ENCODE peak calls at places on chromosomes 7 and 10, in ten cellular contexts. One of them, this sample, is unnamed.

GRCh38 chr7:7969306-7970112 is 913 bp downstream of the GLCCI1 start:
- DNase-seq in HCT116: no peak
- DNase-seq in prostate gland: peak
- DNase-seq in endothelial cell of umbilical vein: peak
- DNase-seq in suprapubic skin: peak
- DNase-seq in stomach: peak
- DNase-seq in K562: no peak
- DNase-seq in esophagus muscularis mucosa: no peak
- DNase-seq in breast epithelium: peak
- DNase-seq in transverse colon: peak
- DNase-seq in this sample: peak

GRCh38 chr10:32005050-32005449 is 51.2 kb downstream of the KIF5B start:
- DNase-seq in HCT116: peak
- DNase-seq in prostate gland: peak
- DNase-seq in endothelial cell of umbilical vein: peak
- DNase-seq in suprapubic skin: no peak
- DNase-seq in stomach: peak
- DNase-seq in K562: peak
- DNase-seq in esophagus muscularis mucosa: no peak
- DNase-seq in breast epithelium: no peak
- DNase-seq in transverse colon: peak
- DNase-seq in this sample: no peak

GRCh38 chr7:31099451-31100444 is 47.6 kb downstream of the ADCYAP1R1 start:
- DNase-seq in HCT116: no peak
- DNase-seq in prostate gland: no peak
- DNase-seq in endothelial cell of umbilical vein: no peak
- DNase-seq in suprapubic skin: peak
- DNase-seq in stomach: peak
- DNase-seq in K562: no peak
- DNase-seq in esophagus muscularis mucosa: no peak
- DNase-seq in breast epithelium: no peak
- DNase-seq in transverse colon: no peak
- DNase-seq in this sample: peak

GRCh38 chr7:29019275-29019820 is 61.2 kb upstream of the TRIL start:
- DNase-seq in HCT116: no peak
- DNase-seq in prostate gland: no peak
- DNase-seq in endothelial cell of umbilical vein: no peak
- DNase-seq in suprapubic skin: no peak
- DNase-seq in stomach: no peak
- DNase-seq in K562: no peak
- DNase-seq in esophagus muscularis mucosa: peak
- DNase-seq in breast epithelium: no peak
- DNase-seq in transverse colon: no peak
- DNase-seq in this sample: no peak

GRCh38 chr7:101747058-101747617 is 70.3 kb upstream of the CUX1 start:
- DNase-seq in HCT116: no peak
- DNase-seq in prostate gland: no peak
- DNase-seq in endothelial cell of umbilical vein: no peak
- DNase-seq in suprapubic skin: no peak
- DNase-seq in stomach: no peak
- DNase-seq in K562: no peak
- DNase-seq in esophagus muscularis mucosa: no peak
- DNase-seq in breast epithelium: no peak
- DNase-seq in transverse colon: no peak
- DNase-seq in this sample: no peak

GRCh38 chr7:155483245-155483644 is 25.3 kb downstream of the EN2 start:
- DNase-seq in HCT116: no peak
- DNase-seq in prostate gland: no peak
- DNase-seq in endothelial cell of umbilical vein: no peak
- DNase-seq in suprapubic skin: peak
- DNase-seq in stomach: no peak
- DNase-seq in K562: no peak
- DNase-seq in esophagus muscularis mucosa: no peak
- DNase-seq in breast epithelium: no peak
- DNase-seq in transverse colon: no peak
- DNase-seq in this sample: no peak

GRCh38 chr7:118195837-118196474 is 12.0 kb downstream of the LSM8 start:
- DNase-seq in HCT116: peak
- DNase-seq in prostate gland: peak
- DNase-seq in endothelial cell of umbilical vein: peak
- DNase-seq in suprapubic skin: no peak
- DNase-seq in stomach: peak
- DNase-seq in K562: peak
- DNase-seq in esophagus muscularis mucosa: no peak
- DNase-seq in breast epithelium: no peak
- DNase-seq in transverse colon: peak
- DNase-seq in this sample: no peak

GRCh38 chr10:85967594-85967993 is 399.0 kb downstream of the GRID1 start:
- DNase-seq in HCT116: peak
- DNase-seq in prostate gland: no peak
- DNase-seq in endothelial cell of umbilical vein: no peak
- DNase-seq in suprapubic skin: no peak
- DNase-seq in stomach: no peak
- DNase-seq in K562: no peak
- DNase-seq in esophagus muscularis mucosa: no peak
- DNase-seq in breast epithelium: no peak
- DNase-seq in transverse colon: no peak
- DNase-seq in this sample: no peak

GRCh38 chr10:113329121-113329596 is 223.7 kb upstream of the HABP2 start:
- DNase-seq in HCT116: no peak
- DNase-seq in prostate gland: no peak
- DNase-seq in endothelial cell of umbilical vein: no peak
- DNase-seq in suprapubic skin: no peak
- DNase-seq in stomach: no peak
- DNase-seq in K562: no peak
- DNase-seq in esophagus muscularis mucosa: no peak
- DNase-seq in breast epithelium: no peak
- DNase-seq in transverse colon: no peak
- DNase-seq in this sample: no peak

GRCh38 chr10:98045785-98046389 is 15.5 kb upstream of the CRTAC1 start:
- DNase-seq in HCT116: peak
- DNase-seq in prostate gland: peak
- DNase-seq in endothelial cell of umbilical vein: peak
- DNase-seq in suprapubic skin: no peak
- DNase-seq in stomach: peak
- DNase-seq in K562: peak
- DNase-seq in esophagus muscularis mucosa: no peak
- DNase-seq in breast epithelium: no peak
- DNase-seq in transverse colon: peak
- DNase-seq in this sample: peak

GRCh38 chr7:22995011-22995410 is 18.9 kb downstream of the HYCC1 start:
- DNase-seq in HCT116: no peak
- DNase-seq in prostate gland: no peak
- DNase-seq in endothelial cell of umbilical vein: no peak
- DNase-seq in suprapubic skin: no peak
- DNase-seq in stomach: no peak
- DNase-seq in K562: no peak
- DNase-seq in esophagus muscularis mucosa: no peak
- DNase-seq in breast epithelium: no peak
- DNase-seq in transverse colon: no peak
- DNase-seq in this sample: no peak

GRCh38 chr10:120456626-120457430 is at the start of gene PLPP4:
- DNase-seq in HCT116: no peak
- DNase-seq in prostate gland: no peak
- DNase-seq in endothelial cell of umbilical vein: peak
- DNase-seq in suprapubic skin: no peak
- DNase-seq in stomach: no peak
- DNase-seq in K562: peak
- DNase-seq in esophagus muscularis mucosa: peak
- DNase-seq in breast epithelium: no peak
- DNase-seq in transverse colon: no peak
- DNase-seq in this sample: no peak

GRCh38 chr10:24952701-24953349 is 419 bp upstream of the PRTFDC1 start:
- DNase-seq in HCT116: no peak
- DNase-seq in prostate gland: peak
- DNase-seq in endothelial cell of umbilical vein: peak
- DNase-seq in suprapubic skin: peak
- DNase-seq in stomach: peak
- DNase-seq in K562: peak
- DNase-seq in esophagus muscularis mucosa: peak
- DNase-seq in breast epithelium: no peak
- DNase-seq in transverse colon: peak
- DNase-seq in this sample: peak

GRCh38 chr7:152761116-152761748 is 1.7 kb downstream of the ACTR3B start:
- DNase-seq in HCT116: no peak
- DNase-seq in prostate gland: no peak
- DNase-seq in endothelial cell of umbilical vein: no peak
- DNase-seq in suprapubic skin: no peak
- DNase-seq in stomach: no peak
- DNase-seq in K562: no peak
- DNase-seq in esophagus muscularis mucosa: peak
- DNase-seq in breast epithelium: no peak
- DNase-seq in transverse colon: no peak
- DNase-seq in this sample: no peak

GRCh38 chr7:30616318-30616717 is 21.6 kb downstream of the GARS1 start:
- DNase-seq in HCT116: no peak
- DNase-seq in prostate gland: no peak
- DNase-seq in endothelial cell of umbilical vein: no peak
- DNase-seq in suprapubic skin: no peak
- DNase-seq in stomach: no peak
- DNase-seq in K562: no peak
- DNase-seq in esophagus muscularis mucosa: no peak
- DNase-seq in breast epithelium: no peak
- DNase-seq in transverse colon: no peak
- DNase-seq in this sample: no peak

GRCh38 chr7:132394283-132395003 is 181.8 kb downstream of the PLXNA4 start:
- DNase-seq in HCT116: peak
- DNase-seq in prostate gland: no peak
- DNase-seq in endothelial cell of umbilical vein: no peak
- DNase-seq in suprapubic skin: no peak
- DNase-seq in stomach: no peak
- DNase-seq in K562: no peak
- DNase-seq in esophagus muscularis mucosa: no peak
- DNase-seq in breast epithelium: no peak
- DNase-seq in transverse colon: no peak
- DNase-seq in this sample: no peak
- TF ChIP-seq POLR2A in HCT116: no peak
- TF ChIP-seq POLR2A in prostate gland: no peak
- TF ChIP-seq POLR2A in endothelial cell of umbilical vein: no peak
- TF ChIP-seq POLR2A in suprapubic skin: no peak
- TF ChIP-seq POLR2A in stomach: no peak
- TF ChIP-seq POLR2A in K562: no peak
- TF ChIP-seq POLR2A in esophagus muscularis mucosa: no peak
- TF ChIP-seq POLR2A in breast epithelium: no peak
- TF ChIP-seq POLR2A in transverse colon: no peak
- TF ChIP-seq POLR2A in this sample: no peak

GRCh38 chr10:75033399-75034130 is 77.9 kb upstream of the SAMD8 start:
- DNase-seq in HCT116: no peak
- DNase-seq in prostate gland: no peak
- DNase-seq in endothelial cell of umbilical vein: no peak
- DNase-seq in suprapubic skin: no peak
- DNase-seq in stomach: no peak
- DNase-seq in K562: no peak
- DNase-seq in esophagus muscularis mucosa: no peak
- DNase-seq in breast epithelium: no peak
- DNase-seq in transverse colon: no peak
- DNase-seq in this sample: no peak

GRCh38 chr10:75034131-75034512 is 77.3 kb upstream of the SAMD8 start:
- DNase-seq in HCT116: no peak
- DNase-seq in prostate gland: no peak
- DNase-seq in endothelial cell of umbilical vein: no peak
- DNase-seq in suprapubic skin: no peak
- DNase-seq in stomach: no peak
- DNase-seq in K562: no peak
- DNase-seq in esophagus muscularis mucosa: no peak
- DNase-seq in breast epithelium: no peak
- DNase-seq in transverse colon: no peak
- DNase-seq in this sample: no peak

GRCh38 chr10:75032813-75033212 is 78.6 kb upstream of the SAMD8 start:
- DNase-seq in HCT116: no peak
- DNase-seq in prostate gland: no peak
- DNase-seq in endothelial cell of umbilical vein: no peak
- DNase-seq in suprapubic skin: no peak
- DNase-seq in stomach: no peak
- DNase-seq in K562: no peak
- DNase-seq in esophagus muscularis mucosa: no peak
- DNase-seq in breast epithelium: no peak
- DNase-seq in transverse colon: no peak
- DNase-seq in this sample: no peak

GRCh38 chr10:75035975-75036708 is 75.3 kb upstream of the SAMD8 start:
- DNase-seq in HCT116: no peak
- DNase-seq in prostate gland: no peak
- DNase-seq in endothelial cell of umbilical vein: no peak
- DNase-seq in suprapubic skin: no peak
- DNase-seq in stomach: no peak
- DNase-seq in K562: no peak
- DNase-seq in esophagus muscularis mucosa: no peak
- DNase-seq in breast epithelium: no peak
- DNase-seq in transverse colon: no peak
- DNase-seq in this sample: no peak

GRCh38 chr10:75034714-75035258 is 76.7 kb upstream of the SAMD8 start:
- DNase-seq in HCT116: no peak
- DNase-seq in prostate gland: no peak
- DNase-seq in endothelial cell of umbilical vein: no peak
- DNase-seq in suprapubic skin: no peak
- DNase-seq in stomach: no peak
- DNase-seq in K562: no peak
- DNase-seq in esophagus muscularis mucosa: no peak
- DNase-seq in breast epithelium: no peak
- DNase-seq in transverse colon: no peak
- DNase-seq in this sample: no peak
- H3K27ac ChIP-seq in HCT116: no peak
- H3K27ac ChIP-seq in prostate gland: no peak
- H3K27ac ChIP-seq in endothelial cell of umbilical vein: no peak
- H3K27ac ChIP-seq in suprapubic skin: no peak
- H3K27ac ChIP-seq in stomach: no peak
- H3K27ac ChIP-seq in K562: no peak
- H3K27ac ChIP-seq in esophagus muscularis mucosa: no peak
- H3K27ac ChIP-seq in breast epithelium: no peak
- H3K27ac ChIP-seq in transverse colon: no peak
- H3K27ac ChIP-seq in this sample: no peak

GRCh38 chr10:102404361-102405107 is 9.0 kb downstream of the NFKB2 start:
- DNase-seq in HCT116: no peak
- DNase-seq in prostate gland: no peak
- DNase-seq in endothelial cell of umbilical vein: no peak
- DNase-seq in suprapubic skin: no peak
- DNase-seq in stomach: no peak
- DNase-seq in K562: no peak
- DNase-seq in esophagus muscularis mucosa: no peak
- DNase-seq in breast epithelium: no peak
- DNase-seq in transverse colon: no peak
- DNase-seq in this sample: no peak
- TF ChIP-seq POLR2AphosphoS5 in HCT116: no peak
- TF ChIP-seq POLR2AphosphoS5 in prostate gland: no peak
- TF ChIP-seq POLR2AphosphoS5 in endothelial cell of umbilical vein: no peak
- TF ChIP-seq POLR2AphosphoS5 in suprapubic skin: no peak
- TF ChIP-seq POLR2AphosphoS5 in stomach: no peak
- TF ChIP-seq POLR2AphosphoS5 in K562: no peak
- TF ChIP-seq POLR2AphosphoS5 in esophagus muscularis mucosa: no peak
- TF ChIP-seq POLR2AphosphoS5 in breast epithelium: no peak
- TF ChIP-seq POLR2AphosphoS5 in transverse colon: no peak
- TF ChIP-seq POLR2AphosphoS5 in this sample: no peak

DNA sequence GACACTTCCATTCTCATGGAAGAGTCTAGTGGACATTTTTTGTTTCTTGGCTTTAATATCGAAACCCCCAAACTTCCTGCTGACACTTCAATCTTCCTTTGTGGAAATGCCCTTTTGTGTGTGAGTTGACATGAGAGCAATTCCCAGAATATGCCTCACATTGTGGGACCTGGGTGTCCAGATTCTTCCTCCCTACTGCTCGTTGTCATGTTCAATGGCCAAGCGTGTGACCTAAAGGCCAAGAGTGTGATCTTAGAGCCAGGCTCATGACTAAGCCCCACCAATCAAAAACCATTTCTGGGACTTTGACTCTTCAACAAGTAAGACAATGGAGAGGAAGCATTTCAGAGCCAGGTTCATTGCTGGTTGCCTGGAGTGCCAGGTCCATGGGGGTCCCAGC is 52.5 kb upstream of the BMPER start:
- DNase-seq in HCT116: no peak
- DNase-seq in prostate gland: no peak
- DNase-seq in endothelial cell of umbilical vein: peak
- DNase-seq in suprapubic skin: no peak
- DNase-seq in stomach: no peak
- DNase-seq in K562: no peak
- DNase-seq in esophagus muscularis mucosa: peak
- DNase-seq in breast epithelium: no peak
- DNase-seq in transverse colon: no peak
- DNase-seq in this sample: no peak
- TF ChIP-seq POLR2A in HCT116: no peak
- TF ChIP-seq POLR2A in prostate gland: no peak
- TF ChIP-seq POLR2A in endothelial cell of umbilical vein: no peak
- TF ChIP-seq POLR2A in suprapubic skin: no peak
- TF ChIP-seq POLR2A in stomach: no peak
- TF ChIP-seq POLR2A in K562: no peak
- TF ChIP-seq POLR2A in esophagus muscularis mucosa: no peak
- TF ChIP-seq POLR2A in breast epithelium: no peak
- TF ChIP-seq POLR2A in transverse colon: no peak
- TF ChIP-seq POLR2A in this sample: no peak

This sample was measured in spleen.